ENCODE peak calls at places on chromosomes 6 and 20, in eight cellular contexts. V is pancreas, F is AG10803, Q is OCI-LY7, S is hepatocyte, O is ascending aorta, J is fibroblast of pulmonary artery, I is AG04450. T is an unnamed sample.

GRCh38 chr6:166058064-166058739 is 109.4 kb downstream of the TBXT start:
- DNase-seq in O (no peak), S (peak), F (peak), Q (no peak), I (peak), V (no peak), J (peak), T (no peak)

GRCh38 chr6:41373919-41374617 is 38.7 kb downstream of the NCR2 start:
- DNase-seq in O (no peak), F (no peak), J (peak), S (peak), V (no peak), Q (no peak), I (no peak), T (no peak)

GRCh38 chr6:44105146-44105545 is 22.1 kb downstream of the MRPL14 start:
- DNase-seq in Q (no peak), I (no peak), J (peak), V (no peak), O (no peak), S (no peak), F (no peak), T (no peak)

GRCh38 chr20:5119143-5119434 is 669 bp downstream of the PCNA start:
- DNase-seq in S (no peak), Q (no peak), J (no peak), O (no peak), F (no peak), V (no peak), I (no peak), T (no peak)

GRCh38 chr20:40683221-40683893 is 5.7 kb downstream of the MAFB start:
- DNase-seq in V (no peak), S (peak), J (peak), Q (no peak), O (no peak), I (no peak), F (peak), T (no peak)

GRCh38 chr6:118249680-118250079 is 298.4 kb upstream of the PLN start:
- DNase-seq in S (no peak), V (no peak), O (no peak), F (no peak), I (no peak), Q (peak), J (no peak), T (no peak)

GRCh38 chr6:129875610-129876515 is 14.7 kb upstream of the TMEM244 start:
- DNase-seq in V (no peak), Q (no peak), J (no peak), S (no peak), O (no peak), I (no peak), F (no peak), T (no peak)

GRCh38 chr6:62645274-62645673 is 359.2 kb upstream of the KHDRBS2 start:
- DNase-seq in F (no peak), I (no peak), J (no peak), S (no peak), O (no peak), V (no peak), Q (no peak), T (no peak)

GRCh38 chr6:156687875-156688549 is 89.2 kb upstream of the ARID1B start:
- DNase-seq in F (peak), J (peak), Q (peak), S (peak), V (peak), I (no peak), O (no peak), T (no peak)

GRCh38 chr20:46571418-46571817 is 21.0 kb upstream of the OCSTAMP start:
- DNase-seq in F (no peak), O (no peak), J (no peak), I (no peak), Q (no peak), S (no peak), V (no peak), T (no peak)

GRCh38 chr20:7375905-7376304 is 564.4 kb downstream of the HAO1 start:
- DNase-seq in O (no peak), S (peak), F (no peak), Q (peak), V (no peak), I (no peak), J (peak), T (no peak)

GRCh38 chr6:156942266-156942665 is 165.1 kb downstream of the ARID1B start:
- DNase-seq in V (no peak), I (no peak), S (no peak), F (no peak), O (no peak), J (no peak), Q (peak), T (no peak)

GRCh38 chr6:83862776-83863471 is 3.4 kb downstream of the CYB5R4 start:
- DNase-seq in F (no peak), Q (peak), V (no peak), S (no peak), J (no peak), O (no peak), I (no peak), T (no peak)

GRCh38 chr6:56764081-56764566 is 121.4 kb upstream of the DST start:
- DNase-seq in S (peak), I (no peak), V (no peak), F (peak), O (no peak), J (peak), Q (no peak), T (no peak)
- TF ChIP-seq CTCF in S (peak), I (peak), V (no peak), F (peak), O (peak), J (peak), Q (peak), T (peak)

GRCh38 chr6:33076406-33076934 is 680 bp downstream of the HLA-DPB1 start:
- DNase-seq in V (no peak), Q (no peak), F (no peak), I (no peak), S (no peak), O (no peak), J (no peak), T (no peak)
- H3K4me3 ChIP-seq in V (no peak), Q (peak), F (no peak), I (no peak), S (no peak), O (peak), J (no peak), T (no peak)

GRCh38 chr20:34473262-34473883 is 42.8 kb upstream of the DYNLRB1 start:
- DNase-seq in S (peak), O (no peak), Q (peak), I (no peak), F (peak), J (peak), V (no peak), T (no peak)

GRCh38 chr20:34472246-34472925 is 43.8 kb upstream of the DYNLRB1 start:
- DNase-seq in I (no peak), F (peak), Q (no peak), S (peak), J (peak), V (no peak), O (no peak), T (peak)

GRCh38 chr20:34479627-34480026 is 36.6 kb upstream of the DYNLRB1 start:
- DNase-seq in S (no peak), V (no peak), O (no peak), J (no peak), F (no peak), I (no peak), Q (no peak), T (no peak)

DNA sequence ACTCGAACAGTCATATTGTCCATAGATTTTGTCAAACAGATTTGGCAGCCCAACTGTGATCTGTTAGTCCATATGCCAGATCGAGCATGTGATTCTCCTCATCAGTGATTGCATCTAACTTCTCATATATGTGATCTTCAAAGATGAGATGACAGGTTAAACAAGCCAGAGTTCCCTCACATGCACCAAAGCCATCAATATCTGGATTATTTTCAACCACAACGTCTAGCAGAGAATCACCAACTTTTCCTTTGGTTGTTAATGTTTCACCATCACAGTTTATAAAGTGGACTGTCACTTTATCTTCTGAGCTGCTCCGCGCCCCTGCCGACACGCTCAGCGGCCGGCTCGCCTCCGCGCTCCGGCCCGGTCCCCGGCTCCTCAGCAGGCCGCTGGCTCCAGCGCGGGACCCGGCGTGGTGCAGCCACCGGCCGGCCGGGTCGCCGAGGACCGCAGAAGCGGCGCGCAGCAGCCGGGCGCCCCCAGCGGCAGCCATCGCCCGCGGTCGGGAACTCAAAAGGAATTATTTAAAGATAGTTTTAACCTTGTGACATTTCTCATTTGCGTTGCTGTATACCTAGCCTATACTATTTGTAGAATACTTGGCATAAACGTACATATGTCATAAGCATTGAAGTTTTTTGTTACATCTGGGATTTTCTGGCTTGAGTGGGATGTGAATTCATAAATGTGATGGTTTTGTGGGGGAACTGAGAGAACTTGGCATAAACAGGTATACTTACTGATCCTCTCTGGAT is 40.1 kb upstream of the DYNLRB1 start:
- DNase-seq in J (peak), I (no peak), O (no peak), Q (peak), V (peak), S (peak), F (peak), T (no peak)
- TF ChIP-seq CTCF in J (peak), I (peak), O (peak), Q (peak), V (peak), S (peak), F (peak), T (peak)

GRCh38 chr6:26501482-26501986 is 1.4 kb downstream of the BTN1A1 start:
- DNase-seq in S (peak), O (no peak), Q (no peak), I (no peak), V (peak), J (peak), F (peak), T (no peak)

GRCh38 chr6:26502169-26502568 is 2.1 kb downstream of the BTN1A1 start:
- DNase-seq in S (peak), O (no peak), J (no peak), V (no peak), F (no peak), I (no peak), Q (peak), T (no peak)

GRCh38 chr6:26497610-26498009 is 2.5 kb upstream of the BTN1A1 start:
- DNase-seq in O (no peak), S (no peak), F (no peak), V (no peak), J (no peak), Q (no peak), I (no peak), T (no peak)

GRCh38 chr6:26494117-26494516 is 6.0 kb upstream of the BTN1A1 start:
- DNase-seq in F (no peak), I (no peak), V (no peak), O (no peak), Q (no peak), J (no peak), S (no peak), T (no peak)

DNA sequence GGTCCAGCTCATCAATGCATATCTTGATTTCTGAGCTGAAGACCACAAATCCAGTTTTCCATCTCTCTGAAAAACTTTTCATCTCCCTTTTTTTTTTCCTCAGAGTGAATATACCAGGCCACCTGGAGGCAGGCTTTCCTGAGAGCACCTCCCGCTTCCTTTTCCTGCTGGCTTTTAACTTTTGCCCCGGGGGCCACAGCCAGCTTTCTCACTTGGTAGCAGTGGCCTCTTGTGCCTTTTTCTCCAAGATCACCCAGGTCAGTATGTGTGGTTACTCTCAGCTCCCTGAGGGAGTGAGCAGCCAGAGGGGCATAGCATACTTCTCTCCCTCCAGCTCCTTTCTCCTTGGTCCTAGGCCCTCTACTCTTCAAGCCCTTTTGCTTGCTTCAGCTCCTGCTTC is at the start of gene BTN1A1:
- DNase-seq in V (no peak), F (no peak), S (no peak), O (no peak), I (no peak), Q (no peak), J (no peak), T (no peak)
- H3K4me3 ChIP-seq in V (no peak), F (no peak), S (no peak), O (no peak), I (no peak), Q (peak), J (no peak), T (no peak)

T was measured in AG04449.